ENCODE peak calls at places on chromosomes 3 and 15, in nine cellular contexts. One of them, this sample, is unnamed.

GRCh38 chr3:71955549-71956373 is 170.8 kb upstream of the PROK2 start:
- DNase-seq in esophagus muscularis mucosa: peak; percentile 93
- DNase-seq in CD8-positive, alpha-beta memory T cell: no peak
- DNase-seq in psoas muscle: peak; percentile 76
- DNase-seq in aorta: peak; percentile 87
- DNase-seq in mesenchymal stem cell: peak; percentile 84
- DNase-seq in body of pancreas: peak; percentile 83
- DNase-seq in GM23248: peak; percentile 89
- DNase-seq in GM12878: peak; percentile 61
- DNase-seq in this sample: peak; percentile 79

GRCh38 chr3:85193565-85193964 is 234.8 kb downstream of the CADM2 start:
- DNase-seq in psoas muscle: no peak
- DNase-seq in body of pancreas: no peak
- DNase-seq in GM23248: no peak
- DNase-seq in CD8-positive, alpha-beta memory T cell: no peak
- DNase-seq in GM12878: no peak
- DNase-seq in esophagus muscularis mucosa: no peak
- DNase-seq in aorta: no peak
- DNase-seq in mesenchymal stem cell: no peak
- DNase-seq in this sample: no peak

GRCh38 chr15:74242296-74242929 is 6.3 kb downstream of the CCDC33 start:
- DNase-seq in mesenchymal stem cell: peak; percentile 55
- DNase-seq in GM12878: no peak
- DNase-seq in aorta: peak; percentile 82
- DNase-seq in esophagus muscularis mucosa: no peak
- DNase-seq in body of pancreas: peak; percentile 31
- DNase-seq in psoas muscle: no peak
- DNase-seq in CD8-positive, alpha-beta memory T cell: no peak
- DNase-seq in GM23248: peak; percentile 71
- DNase-seq in this sample: no peak

GRCh38 chr3:13214847-13215472 is 141.7 kb upstream of the IQSEC1 start:
- DNase-seq in psoas muscle: peak; percentile 26
- DNase-seq in GM12878: no peak
- DNase-seq in GM23248: no peak
- DNase-seq in esophagus muscularis mucosa: no peak
- DNase-seq in body of pancreas: no peak
- DNase-seq in aorta: peak; percentile 30
- DNase-seq in mesenchymal stem cell: no peak
- DNase-seq in CD8-positive, alpha-beta memory T cell: no peak
- DNase-seq in this sample: no peak

GRCh38 chr15:38818156-38818745 is 253.6 kb upstream of the RASGRP1 start:
- DNase-seq in mesenchymal stem cell: no peak
- DNase-seq in GM12878: no peak
- DNase-seq in esophagus muscularis mucosa: no peak
- DNase-seq in psoas muscle: no peak
- DNase-seq in aorta: no peak
- DNase-seq in CD8-positive, alpha-beta memory T cell: no peak
- DNase-seq in GM23248: no peak
- DNase-seq in body of pancreas: no peak
- DNase-seq in this sample: no peak

GRCh38 chr15:60933914-60934885 is 294.9 kb downstream of the RORA start:
- DNase-seq in CD8-positive, alpha-beta memory T cell: no peak
- DNase-seq in esophagus muscularis mucosa: no peak
- DNase-seq in GM12878: no peak
- DNase-seq in aorta: no peak
- DNase-seq in GM23248: peak; percentile 20
- DNase-seq in mesenchymal stem cell: no peak
- DNase-seq in psoas muscle: no peak
- DNase-seq in body of pancreas: no peak
- DNase-seq in this sample: no peak

GRCh38 chr3:174125267-174125844 is 727.8 kb downstream of the NLGN1 start:
- DNase-seq in GM12878: no peak
- DNase-seq in body of pancreas: no peak
- DNase-seq in psoas muscle: no peak
- DNase-seq in GM23248: peak; percentile 59
- DNase-seq in aorta: no peak
- DNase-seq in esophagus muscularis mucosa: no peak
- DNase-seq in CD8-positive, alpha-beta memory T cell: no peak
- DNase-seq in mesenchymal stem cell: peak; percentile 50
- DNase-seq in this sample: no peak

GRCh38 chr3:195763248-195763830 is 42.6 kb downstream of the MUC20 start:
- DNase-seq in GM23248: no peak
- DNase-seq in mesenchymal stem cell: no peak
- DNase-seq in body of pancreas: no peak
- DNase-seq in psoas muscle: no peak
- DNase-seq in esophagus muscularis mucosa: no peak
- DNase-seq in CD8-positive, alpha-beta memory T cell: no peak
- DNase-seq in GM12878: no peak
- DNase-seq in aorta: peak; percentile 67
- DNase-seq in this sample: no peak

GRCh38 chr15:85607842-85608241 is 186.9 kb downstream of the KLHL25 start:
- DNase-seq in body of pancreas: no peak
- DNase-seq in psoas muscle: no peak
- DNase-seq in CD8-positive, alpha-beta memory T cell: no peak
- DNase-seq in mesenchymal stem cell: peak; percentile 78
- DNase-seq in aorta: no peak
- DNase-seq in GM12878: no peak
- DNase-seq in GM23248: peak; percentile 95
- DNase-seq in esophagus muscularis mucosa: no peak
- DNase-seq in this sample: no peak

GRCh38 chr3:23691343-23691895 is 114.3 kb upstream of the UBE2E1 start:
- DNase-seq in mesenchymal stem cell: no peak
- DNase-seq in body of pancreas: no peak
- DNase-seq in GM23248: peak; percentile 24
- DNase-seq in esophagus muscularis mucosa: no peak
- DNase-seq in psoas muscle: no peak
- DNase-seq in CD8-positive, alpha-beta memory T cell: no peak
- DNase-seq in GM12878: no peak
- DNase-seq in aorta: no peak
- DNase-seq in this sample: no peak

GRCh38 chr3:170361711-170362110 is 4.2 kb downstream of the SKIL start:
- DNase-seq in psoas muscle: no peak
- DNase-seq in CD8-positive, alpha-beta memory T cell: no peak
- DNase-seq in esophagus muscularis mucosa: no peak
- DNase-seq in body of pancreas: no peak
- DNase-seq in mesenchymal stem cell: no peak
- DNase-seq in GM12878: no peak
- DNase-seq in GM23248: no peak
- DNase-seq in aorta: no peak
- DNase-seq in this sample: no peak

GRCh38 chr3:170360916-170361315 is 3.4 kb downstream of the SKIL start:
- DNase-seq in psoas muscle: no peak
- DNase-seq in CD8-positive, alpha-beta memory T cell: no peak
- DNase-seq in GM23248: no peak
- DNase-seq in mesenchymal stem cell: no peak
- DNase-seq in GM12878: no peak
- DNase-seq in body of pancreas: no peak
- DNase-seq in aorta: no peak
- DNase-seq in esophagus muscularis mucosa: no peak
- DNase-seq in this sample: no peak

GRCh38 chr3:170357920-170358854 is 672 bp downstream of the SKIL start:
- DNase-seq in GM12878: no peak
- DNase-seq in body of pancreas: peak; percentile 87
- DNase-seq in GM23248: peak; percentile 82
- DNase-seq in esophagus muscularis mucosa: peak; percentile 97
- DNase-seq in psoas muscle: peak; percentile 94
- DNase-seq in aorta: peak; percentile 95
- DNase-seq in CD8-positive, alpha-beta memory T cell: peak; percentile 77
- DNase-seq in mesenchymal stem cell: peak; percentile 87
- DNase-seq in this sample: peak; percentile 85

GRCh38 chr3:170359178-170359704 is 1.7 kb downstream of the SKIL start:
- DNase-seq in GM23248: no peak
- DNase-seq in body of pancreas: no peak
- DNase-seq in GM12878: no peak
- DNase-seq in esophagus muscularis mucosa: no peak
- DNase-seq in mesenchymal stem cell: no peak
- DNase-seq in psoas muscle: no peak
- DNase-seq in CD8-positive, alpha-beta memory T cell: no peak
- DNase-seq in aorta: no peak
- DNase-seq in this sample: no peak

GRCh38 chr3:170360476-170360875 is 3.0 kb downstream of the SKIL start:
- DNase-seq in esophagus muscularis mucosa: no peak
- DNase-seq in GM23248: no peak
- DNase-seq in body of pancreas: no peak
- DNase-seq in GM12878: no peak
- DNase-seq in aorta: no peak
- DNase-seq in CD8-positive, alpha-beta memory T cell: no peak
- DNase-seq in psoas muscle: no peak
- DNase-seq in mesenchymal stem cell: no peak
- DNase-seq in this sample: no peak
- H3K36me3 ChIP-seq in esophagus muscularis mucosa: peaks cover 15% of the 10 kb centered on the region
- H3K36me3 ChIP-seq in GM23248: peaks cover 10% of the 10 kb centered on the region
- H3K36me3 ChIP-seq in body of pancreas: no peaks in the 10 kb centered on the region
- H3K36me3 ChIP-seq in GM12878: no peaks in the 10 kb centered on the region
- H3K36me3 ChIP-seq in aorta: peaks cover 3% of the 10 kb centered on the region
- H3K36me3 ChIP-seq in CD8-positive, alpha-beta memory T cell: no peaks in the 10 kb centered on the region
- H3K36me3 ChIP-seq in psoas muscle: peaks cover 15% of the 10 kb centered on the region
- H3K36me3 ChIP-seq in mesenchymal stem cell: peaks cover 7% of the 10 kb centered on the region
- H3K36me3 ChIP-seq in this sample: no peaks in the 10 kb centered on the region

DNA sequence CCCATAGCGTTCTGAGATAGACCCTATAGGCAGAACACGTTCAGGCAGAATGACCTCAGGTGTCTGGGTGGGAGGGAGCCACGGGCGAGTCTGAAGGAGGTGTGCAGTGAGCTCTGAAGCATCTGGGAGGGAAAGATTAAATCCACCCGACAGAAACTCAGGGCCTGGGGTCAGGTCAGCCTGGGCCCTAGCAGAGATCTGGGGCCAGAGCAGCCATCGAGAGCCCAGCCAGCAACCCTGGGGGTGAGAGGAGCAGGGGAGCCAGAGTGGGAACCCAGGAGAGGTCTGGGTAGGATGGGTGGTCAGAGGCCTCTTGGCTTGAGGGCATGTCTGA is 22.1 kb downstream of the SNX33 start:
- DNase-seq in CD8-positive, alpha-beta memory T cell: no peak
- DNase-seq in mesenchymal stem cell: no peak
- DNase-seq in esophagus muscularis mucosa: no peak
- DNase-seq in body of pancreas: no peak
- DNase-seq in GM23248: no peak
- DNase-seq in aorta: no peak
- DNase-seq in GM12878: no peak
- DNase-seq in psoas muscle: no peak
- DNase-seq in this sample: no peak
- H3K27ac ChIP-seq in CD8-positive, alpha-beta memory T cell: no peak overlapping the region
- H3K27ac ChIP-seq in mesenchymal stem cell: no peak overlapping the region
- H3K27ac ChIP-seq in esophagus muscularis mucosa: peak overlapping the region; percentile 11
- H3K27ac ChIP-seq in body of pancreas: no peak overlapping the region
- H3K27ac ChIP-seq in GM23248: no peak overlapping the region
- H3K27ac ChIP-seq in aorta: no peak overlapping the region
- H3K27ac ChIP-seq in GM12878: no peak overlapping the region
- H3K27ac ChIP-seq in psoas muscle: no peak overlapping the region
- H3K27ac ChIP-seq in this sample: no peak overlapping the region

GRCh38 chr3:188993140-188993539 is 178.6 kb upstream of the TPRG1 start:
- DNase-seq in CD8-positive, alpha-beta memory T cell: no peak
- DNase-seq in psoas muscle: no peak
- DNase-seq in mesenchymal stem cell: no peak
- DNase-seq in GM23248: no peak
- DNase-seq in body of pancreas: no peak
- DNase-seq in aorta: no peak
- DNase-seq in GM12878: no peak
- DNase-seq in esophagus muscularis mucosa: no peak
- DNase-seq in this sample: no peak
- H3K36me3 ChIP-seq in CD8-positive, alpha-beta memory T cell: no peaks in the 10 kb centered on the region
- H3K36me3 ChIP-seq in psoas muscle: no peaks in the 10 kb centered on the region
- H3K36me3 ChIP-seq in mesenchymal stem cell: no peaks in the 10 kb centered on the region
- H3K36me3 ChIP-seq in GM23248: no peaks in the 10 kb centered on the region
- H3K36me3 ChIP-seq in body of pancreas: no peaks in the 10 kb centered on the region
- H3K36me3 ChIP-seq in aorta: no peaks in the 10 kb centered on the region
- H3K36me3 ChIP-seq in GM12878: no peaks in the 10 kb centered on the region
- H3K36me3 ChIP-seq in esophagus muscularis mucosa: no peaks in the 10 kb centered on the region
- H3K36me3 ChIP-seq in this sample: no peaks in the 10 kb centered on the region

GRCh38 chr3:37901721-37902120 is 40.0 kb downstream of the CTDSPL start:
- DNase-seq in CD8-positive, alpha-beta memory T cell: no peak
- DNase-seq in esophagus muscularis mucosa: peak; percentile 55
- DNase-seq in GM23248: no peak
- DNase-seq in mesenchymal stem cell: no peak
- DNase-seq in psoas muscle: no peak
- DNase-seq in body of pancreas: no peak
- DNase-seq in GM12878: no peak
- DNase-seq in aorta: no peak
- DNase-seq in this sample: no peak

GRCh38 chr3:37897763-37898162 is 36.1 kb downstream of the CTDSPL start:
- DNase-seq in CD8-positive, alpha-beta memory T cell: no peak
- DNase-seq in psoas muscle: no peak
- DNase-seq in esophagus muscularis mucosa: no peak
- DNase-seq in mesenchymal stem cell: no peak
- DNase-seq in aorta: no peak
- DNase-seq in GM12878: no peak
- DNase-seq in GM23248: no peak
- DNase-seq in body of pancreas: no peak
- DNase-seq in this sample: no peak

GRCh38 chr3:37898424-37898823 is 36.7 kb downstream of the CTDSPL start:
- DNase-seq in GM23248: no peak
- DNase-seq in mesenchymal stem cell: no peak
- DNase-seq in esophagus muscularis mucosa: no peak
- DNase-seq in body of pancreas: no peak
- DNase-seq in CD8-positive, alpha-beta memory T cell: no peak
- DNase-seq in aorta: no peak
- DNase-seq in GM12878: no peak
- DNase-seq in psoas muscle: no peak
- DNase-seq in this sample: no peak

GRCh38 chr3:37899101-37899707 is 37.5 kb downstream of the CTDSPL start:
- DNase-seq in CD8-positive, alpha-beta memory T cell: no peak
- DNase-seq in GM23248: no peak
- DNase-seq in mesenchymal stem cell: no peak
- DNase-seq in GM12878: peak; percentile 7
- DNase-seq in aorta: no peak
- DNase-seq in esophagus muscularis mucosa: no peak
- DNase-seq in psoas muscle: no peak
- DNase-seq in body of pancreas: no peak
- DNase-seq in this sample: no peak

GRCh38 chr3:37899711-37900306 is 38.1 kb downstream of the CTDSPL start:
- DNase-seq in mesenchymal stem cell: no peak
- DNase-seq in esophagus muscularis mucosa: no peak
- DNase-seq in GM23248: no peak
- DNase-seq in aorta: no peak
- DNase-seq in GM12878: no peak
- DNase-seq in CD8-positive, alpha-beta memory T cell: no peak
- DNase-seq in body of pancreas: no peak
- DNase-seq in psoas muscle: no peak
- DNase-seq in this sample: no peak
- H3K27ac ChIP-seq in mesenchymal stem cell: no peak overlapping the region
- H3K27ac ChIP-seq in esophagus muscularis mucosa: no peak overlapping the region
- H3K27ac ChIP-seq in GM23248: no peak overlapping the region
- H3K27ac ChIP-seq in aorta: no peak overlapping the region
- H3K27ac ChIP-seq in GM12878: no peak overlapping the region
- H3K27ac ChIP-seq in CD8-positive, alpha-beta memory T cell: no peak overlapping the region
- H3K27ac ChIP-seq in body of pancreas: no peak overlapping the region
- H3K27ac ChIP-seq in psoas muscle: no peak overlapping the region
- H3K27ac ChIP-seq in this sample: no peak overlapping the region

DNA sequence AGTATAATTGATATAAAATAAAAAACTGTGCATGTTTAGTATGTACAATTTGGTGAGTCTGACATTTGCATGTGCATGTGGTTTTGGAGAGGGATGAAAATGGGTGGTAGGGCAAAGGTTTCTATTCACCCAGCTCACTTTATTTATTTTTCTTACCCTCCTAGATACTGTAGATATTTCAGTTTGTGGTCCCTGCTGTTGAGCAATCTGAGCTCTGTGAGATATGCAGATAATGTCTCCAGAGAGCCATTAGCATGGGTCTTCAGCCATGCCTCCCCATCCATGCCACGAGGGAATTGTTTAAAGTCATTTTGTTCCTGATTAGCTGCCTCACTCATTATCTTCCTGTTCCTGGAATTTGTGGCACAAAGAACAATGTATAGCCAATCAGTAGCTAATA is 44.4 kb upstream of the B3GALNT1 start:
- DNase-seq in body of pancreas: no peak
- DNase-seq in CD8-positive, alpha-beta memory T cell: no peak
- DNase-seq in mesenchymal stem cell: peak; percentile 72
- DNase-seq in psoas muscle: no peak
- DNase-seq in esophagus muscularis mucosa: no peak
- DNase-seq in aorta: no peak
- DNase-seq in GM23248: no peak
- DNase-seq in GM12878: no peak
- DNase-seq in this sample: no peak
- H3K36me3 ChIP-seq in body of pancreas: no peaks in the 10 kb centered on the region
- H3K36me3 ChIP-seq in CD8-positive, alpha-beta memory T cell: no peaks in the 10 kb centered on the region
- H3K36me3 ChIP-seq in mesenchymal stem cell: no peaks in the 10 kb centered on the region
- H3K36me3 ChIP-seq in psoas muscle: no peaks in the 10 kb centered on the region
- H3K36me3 ChIP-seq in esophagus muscularis mucosa: no peaks in the 10 kb centered on the region
- H3K36me3 ChIP-seq in aorta: no peaks in the 10 kb centered on the region
- H3K36me3 ChIP-seq in GM23248: no peaks in the 10 kb centered on the region
- H3K36me3 ChIP-seq in GM12878: no peaks in the 10 kb centered on the region
- H3K36me3 ChIP-seq in this sample: no peaks in the 10 kb centered on the region